ENCODE peak calls at places on chromosomes 1 and 21, in six cellular contexts. One of them, this sample, is unnamed.

GRCh38 chr1:203142124-203142523 is 14.6 kb downstream of the ADORA1 start:
- DNase-seq in mucosa of descending colon: no peak
- DNase-seq in GM12865: no peak
- DNase-seq in AG04449: no peak
- DNase-seq in cardiac fibroblast: no peak
- DNase-seq in WTC11: no peak
- DNase-seq in this sample: no peak

GRCh38 chr21:42567861-42568260 is 54.2 kb downstream of the SLC37A1 start:
- DNase-seq in mucosa of descending colon: peak; percentile 8
- DNase-seq in GM12865: no peak
- DNase-seq in AG04449: no peak
- DNase-seq in cardiac fibroblast: no peak
- DNase-seq in WTC11: peak; percentile 4
- DNase-seq in this sample: no peak

GRCh38 chr1:66523502-66523901 is 10.5 kb upstream of the SGIP1 start:
- DNase-seq in mucosa of descending colon: no peak
- DNase-seq in GM12865: no peak
- DNase-seq in AG04449: no peak
- DNase-seq in cardiac fibroblast: no peak
- DNase-seq in WTC11: no peak
- DNase-seq in this sample: no peak

GRCh38 chr1:23242414-23242813 is 25.1 kb upstream of the HTR1D start:
- DNase-seq in mucosa of descending colon: no peak
- DNase-seq in GM12865: no peak
- DNase-seq in AG04449: no peak
- DNase-seq in cardiac fibroblast: peak; percentile 18
- DNase-seq in WTC11: no peak
- DNase-seq in this sample: no peak

GRCh38 chr1:9990944-9991343 is 6.1 kb upstream of the RBP7 start:
- DNase-seq in mucosa of descending colon: no peak
- DNase-seq in GM12865: no peak
- DNase-seq in AG04449: no peak
- DNase-seq in cardiac fibroblast: peak; percentile 54
- DNase-seq in WTC11: no peak
- DNase-seq in this sample: no peak

GRCh38 chr21:36547464-36547863 is 67.5 kb upstream of the CLDN14 start:
- DNase-seq in mucosa of descending colon: no peak
- DNase-seq in GM12865: no peak
- DNase-seq in AG04449: no peak
- DNase-seq in cardiac fibroblast: no peak
- DNase-seq in WTC11: no peak
- DNase-seq in this sample: no peak

GRCh38 chr1:21381354-21381753 is 58.6 kb upstream of the NBPF3 start:
- DNase-seq in mucosa of descending colon: no peak
- DNase-seq in GM12865: no peak
- DNase-seq in AG04449: no peak
- DNase-seq in cardiac fibroblast: no peak
- DNase-seq in WTC11: no peak
- DNase-seq in this sample: no peak

GRCh38 chr1:78650114-78650513 is 483 bp downstream of the IFI44 start:
- DNase-seq in mucosa of descending colon: no peak
- DNase-seq in GM12865: peak; percentile 31
- DNase-seq in AG04449: no peak
- DNase-seq in cardiac fibroblast: peak; percentile 25
- DNase-seq in WTC11: no peak
- DNase-seq in this sample: peak; percentile 8

GRCh38 chr1:36285450-36286101 is 20.6 kb upstream of the SH3D21 start:
- DNase-seq in mucosa of descending colon: no peak
- DNase-seq in GM12865: peak; percentile 91
- DNase-seq in AG04449: peak; percentile 69
- DNase-seq in cardiac fibroblast: peak; percentile 95
- DNase-seq in WTC11: peak; percentile 44
- DNase-seq in this sample: peak; percentile 73

GRCh38 chr1:40825430-40825778 is 36.8 kb downstream of the CITED4 start:
- DNase-seq in mucosa of descending colon: no peak
- DNase-seq in GM12865: peak; percentile 45
- DNase-seq in AG04449: no peak
- DNase-seq in cardiac fibroblast: no peak
- DNase-seq in WTC11: no peak
- DNase-seq in this sample: no peak

GRCh38 chr1:168386492-168386891 is 105.8 kb downstream of the TBX19 start:
- DNase-seq in mucosa of descending colon: no peak
- DNase-seq in GM12865: no peak
- DNase-seq in AG04449: no peak
- DNase-seq in cardiac fibroblast: no peak
- DNase-seq in WTC11: no peak
- DNase-seq in this sample: no peak

GRCh38 chr1:227753999-227754764 is 18.9 kb downstream of the SNAP47 start:
- DNase-seq in mucosa of descending colon: no peak
- DNase-seq in GM12865: no peak
- DNase-seq in AG04449: no peak
- DNase-seq in cardiac fibroblast: peak; percentile 43
- DNase-seq in WTC11: no peak
- DNase-seq in this sample: no peak

GRCh38 chr1:52357397-52357796 is 8.6 kb downstream of the CC2D1B start:
- DNase-seq in mucosa of descending colon: no peak
- DNase-seq in GM12865: no peak
- DNase-seq in AG04449: no peak
- DNase-seq in cardiac fibroblast: no peak
- DNase-seq in WTC11: no peak
- DNase-seq in this sample: no peak

GRCh38 chr1:156129687-156130577 is 15.4 kb downstream of the LMNA start:
- DNase-seq in mucosa of descending colon: peak; percentile 87
- DNase-seq in GM12865: peak; percentile 80
- DNase-seq in AG04449: peak; percentile 80
- DNase-seq in cardiac fibroblast: peak; percentile 98
- DNase-seq in WTC11: peak; percentile 94
- DNase-seq in this sample: peak; percentile 90

GRCh38 chr1:218408942-218409341 is 63.8 kb downstream of the TGFB2 start:
- DNase-seq in mucosa of descending colon: no peak
- DNase-seq in GM12865: no peak
- DNase-seq in AG04449: no peak
- DNase-seq in cardiac fibroblast: no peak
- DNase-seq in WTC11: peak; percentile 39
- DNase-seq in this sample: no peak

GRCh38 chr1:156911587-156912298 is 8.7 kb upstream of the LRRC71 start:
- DNase-seq in mucosa of descending colon: peak; percentile 7
- DNase-seq in GM12865: no peak
- DNase-seq in AG04449: no peak
- DNase-seq in cardiac fibroblast: no peak
- DNase-seq in WTC11: no peak
- DNase-seq in this sample: no peak

GRCh38 chr1:237383825-237384612 is 342.0 kb downstream of the RYR2 start:
- DNase-seq in mucosa of descending colon: no peak
- DNase-seq in GM12865: no peak
- DNase-seq in AG04449: no peak
- DNase-seq in cardiac fibroblast: peak; percentile 34
- DNase-seq in WTC11: no peak
- DNase-seq in this sample: no peak

GRCh38 chr21:26849428-26850115 is 4.4 kb upstream of the ADAMTS1 start:
- DNase-seq in mucosa of descending colon: no peak
- DNase-seq in GM12865: peak; percentile 39
- DNase-seq in AG04449: no peak
- DNase-seq in cardiac fibroblast: peak; percentile 84
- DNase-seq in WTC11: no peak
- DNase-seq in this sample: no peak

GRCh38 chr21:37878946-37879660 is 37.2 kb downstream of the KCNJ6 start:
- DNase-seq in mucosa of descending colon: no peak
- DNase-seq in GM12865: no peak
- DNase-seq in AG04449: no peak
- DNase-seq in cardiac fibroblast: peak; percentile 94
- DNase-seq in WTC11: no peak
- DNase-seq in this sample: peak; percentile 96

GRCh38 chr1:66563094-66563800 is 29.3 kb downstream of the SGIP1 start:
- DNase-seq in mucosa of descending colon: no peak
- DNase-seq in GM12865: no peak
- DNase-seq in AG04449: peak; percentile 84
- DNase-seq in cardiac fibroblast: peak; percentile 97
- DNase-seq in WTC11: no peak
- DNase-seq in this sample: peak; percentile 58

GRCh38 chr1:31621872-31622730 is 4.6 kb downstream of the HCRTR1 start:
- DNase-seq in mucosa of descending colon: no peak
- DNase-seq in GM12865: no peak
- DNase-seq in AG04449: no peak
- DNase-seq in cardiac fibroblast: no peak
- DNase-seq in WTC11: no peak
- DNase-seq in this sample: no peak

GRCh38 chr1:54324031-54324654 is 82.1 kb downstream of the SSBP3 start:
- DNase-seq in mucosa of descending colon: no peak
- DNase-seq in GM12865: no peak
- DNase-seq in AG04449: no peak
- DNase-seq in cardiac fibroblast: no peak
- DNase-seq in WTC11: no peak
- DNase-seq in this sample: peak; percentile 36

GRCh38 chr1:54326577-54327385 is 79.4 kb downstream of the SSBP3 start:
- DNase-seq in mucosa of descending colon: no peak
- DNase-seq in GM12865: no peak
- DNase-seq in AG04449: no peak
- DNase-seq in cardiac fibroblast: no peak
- DNase-seq in WTC11: no peak
- DNase-seq in this sample: no peak

GRCh38 chr1:54324750-54325704 is 81.2 kb downstream of the SSBP3 start:
- DNase-seq in mucosa of descending colon: no peak
- DNase-seq in GM12865: no peak
- DNase-seq in AG04449: no peak
- DNase-seq in cardiac fibroblast: no peak
- DNase-seq in WTC11: no peak
- DNase-seq in this sample: no peak

GRCh38 chr1:54325705-54326461 is 80.3 kb downstream of the SSBP3 start:
- DNase-seq in mucosa of descending colon: no peak
- DNase-seq in GM12865: no peak
- DNase-seq in AG04449: no peak
- DNase-seq in cardiac fibroblast: no peak
- DNase-seq in WTC11: no peak
- DNase-seq in this sample: no peak

GRCh38 chr1:54323324-54323739 is 82.9 kb downstream of the SSBP3 start:
- DNase-seq in mucosa of descending colon: peak; percentile 68
- DNase-seq in GM12865: no peak
- DNase-seq in AG04449: no peak
- DNase-seq in cardiac fibroblast: no peak
- DNase-seq in WTC11: peak; percentile 61
- DNase-seq in this sample: peak; percentile 95
- TF ChIP-seq CTCF in mucosa of descending colon: no peak
- TF ChIP-seq CTCF in GM12865: no peak
- TF ChIP-seq CTCF in AG04449: no peak
- TF ChIP-seq CTCF in cardiac fibroblast: no peak
- TF ChIP-seq CTCF in WTC11: no peak
- TF ChIP-seq CTCF in this sample: peak; percentile 50

DNA sequence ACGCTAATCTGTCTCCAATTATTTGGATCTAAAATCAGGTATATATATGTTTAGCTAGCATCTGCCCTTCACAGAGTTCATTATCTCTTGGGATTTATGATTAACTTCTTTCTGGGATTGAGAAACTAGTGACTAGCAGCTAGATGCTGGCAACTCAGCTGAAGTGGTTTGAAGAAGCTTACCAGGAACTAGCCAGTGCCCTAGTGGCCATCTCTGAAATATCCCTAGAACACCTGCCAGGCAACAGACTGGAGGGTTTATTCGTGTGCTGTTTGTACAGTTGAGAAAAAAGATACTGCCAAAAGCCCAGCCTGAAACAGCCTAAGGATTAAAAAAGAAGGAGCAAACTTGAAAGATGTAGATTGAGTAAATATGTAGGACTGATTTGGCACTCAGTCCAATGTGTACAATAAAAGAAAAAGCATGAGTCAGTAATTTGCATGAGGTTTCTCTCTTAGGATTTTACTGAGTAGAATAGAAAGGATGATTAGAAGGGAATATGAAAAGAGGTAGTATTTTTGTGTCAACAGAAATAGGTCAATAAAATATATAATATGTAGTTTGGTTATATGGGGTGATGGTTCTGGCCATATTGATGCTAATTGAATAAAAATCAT is 1144.6 kb upstream of the ADGRL2 start:
- DNase-seq in mucosa of descending colon: no peak
- DNase-seq in GM12865: peak; percentile 8
- DNase-seq in AG04449: no peak
- DNase-seq in cardiac fibroblast: peak; percentile 4
- DNase-seq in WTC11: peak; percentile 25
- DNase-seq in this sample: peak; percentile 3
- TF ChIP-seq CTCF in mucosa of descending colon: no peak
- TF ChIP-seq CTCF in GM12865: peak; percentile 19
- TF ChIP-seq CTCF in AG04449: no peak
- TF ChIP-seq CTCF in cardiac fibroblast: peak; percentile 18
- TF ChIP-seq CTCF in WTC11: peak; percentile 27
- TF ChIP-seq CTCF in this sample: peak; percentile 7

GRCh38 chr1:161309868-161310267 is at the start of gene MPZ:
- DNase-seq in mucosa of descending colon: no peak
- DNase-seq in GM12865: no peak
- DNase-seq in AG04449: no peak
- DNase-seq in cardiac fibroblast: no peak
- DNase-seq in WTC11: no peak
- DNase-seq in this sample: no peak

GRCh38 chr1:161313554-161314200 is 504 bp upstream of the SDHC start:
- DNase-seq in mucosa of descending colon: peak; percentile 40
- DNase-seq in GM12865: no peak
- DNase-seq in AG04449: no peak
- DNase-seq in cardiac fibroblast: no peak
- DNase-seq in WTC11: no peak
- DNase-seq in this sample: no peak

GRCh38 chr1:161311595-161312181 is 1.9 kb upstream of the MPZ start:
- DNase-seq in mucosa of descending colon: no peak
- DNase-seq in GM12865: no peak
- DNase-seq in AG04449: no peak
- DNase-seq in cardiac fibroblast: no peak
- DNase-seq in WTC11: no peak
- DNase-seq in this sample: no peak

DNA sequence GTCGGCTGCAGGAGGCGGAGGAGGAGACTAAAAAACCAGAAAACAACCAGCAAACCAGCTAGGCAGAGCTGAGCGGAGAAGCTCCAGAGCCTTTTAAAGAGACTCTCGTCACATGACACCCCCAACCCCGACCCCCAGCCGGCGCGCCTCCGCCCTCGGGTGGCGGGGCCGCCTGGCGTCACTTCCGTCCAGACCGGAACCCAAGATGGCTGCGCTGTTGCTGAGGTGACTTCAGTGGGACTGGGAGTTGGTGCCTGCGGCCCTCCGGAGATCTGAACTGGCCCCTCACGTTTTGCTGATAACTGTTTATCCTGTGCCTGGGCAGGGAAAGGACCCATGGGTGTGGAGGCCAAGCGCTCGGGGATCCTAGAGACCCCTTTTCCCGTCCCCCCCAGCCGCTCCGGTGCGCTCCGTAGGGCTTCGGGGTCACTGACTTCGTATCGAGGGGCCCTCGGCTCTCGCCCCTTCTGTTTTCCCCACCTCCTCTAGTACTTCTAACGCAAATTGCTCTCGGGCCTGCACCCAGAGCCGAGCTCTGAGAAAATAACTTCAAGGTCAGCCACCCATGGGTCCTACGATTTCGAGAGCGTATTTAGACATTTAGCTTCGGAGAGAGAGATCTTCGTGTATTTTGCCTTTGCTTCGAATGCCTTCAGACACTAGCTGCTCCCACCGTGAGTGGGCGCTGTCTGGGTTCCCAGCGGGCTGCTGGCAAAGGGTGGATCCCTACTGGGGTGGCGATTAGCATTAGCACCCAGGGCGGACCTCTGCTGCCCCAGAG is at the start of gene SDHC:
- DNase-seq in mucosa of descending colon: peak; percentile 91
- DNase-seq in GM12865: peak; percentile 90
- DNase-seq in AG04449: no peak
- DNase-seq in cardiac fibroblast: peak; percentile 89
- DNase-seq in WTC11: peak; percentile 91
- DNase-seq in this sample: peak; percentile 88
- TF ChIP-seq CTCF in mucosa of descending colon: no peak
- TF ChIP-seq CTCF in GM12865: peak; percentile 29
- TF ChIP-seq CTCF in AG04449: peak; percentile 65
- TF ChIP-seq CTCF in cardiac fibroblast: peak; percentile 54
- TF ChIP-seq CTCF in WTC11: no peak
- TF ChIP-seq CTCF in this sample: peak; percentile 42

GRCh38 chr1:150971583-150972416 is 2.8 kb downstream of the CERS2 start:
- DNase-seq in mucosa of descending colon: no peak
- DNase-seq in GM12865: peak; percentile 17
- DNase-seq in AG04449: no peak
- DNase-seq in cardiac fibroblast: no peak
- DNase-seq in WTC11: peak; percentile 50
- DNase-seq in this sample: no peak
- TF ChIP-seq CTCF in mucosa of descending colon: no peak
- TF ChIP-seq CTCF in GM12865: no peak
- TF ChIP-seq CTCF in AG04449: no peak
- TF ChIP-seq CTCF in cardiac fibroblast: peak; percentile 27
- TF ChIP-seq CTCF in WTC11: no peak
- TF ChIP-seq CTCF in this sample: no peak

This sample was measured in RWPE1.